ENCODE peak calls at places on chromosomes 11 and 22, in six cellular contexts. Q is stomach, B is adipocyte, A is spleen, R is right atrium auricular region, O is astrocyte. K is an unnamed sample.

GRCh38 chr11:3083321-3083720 is 26.1 kb upstream of the CARS1 start:
- DNase-seq in B (no peak), A (no peak), R (no peak), Q (no peak), O (no peak), K (no peak)

GRCh38 chr11:64755681-64756361 is 4.0 kb downstream of the PYGM start:
- DNase-seq in R (no peak), B (no peak), A (peak; percentile 71), O (no peak), Q (no peak), K (peak; percentile 51)

GRCh38 chr11:93498099-93499040 is 44.8 kb downstream of the SMCO4 start:
- DNase-seq in A (no peak), O (peak; percentile 81), Q (no peak), B (no peak), R (no peak), K (no peak)

GRCh38 chr11:83613767-83614121 is 327.6 kb upstream of the CCDC90B start:
- DNase-seq in O (no peak), Q (no peak), A (no peak), R (no peak), B (no peak), K (no peak)

GRCh38 chr11:66288138-66288865 is 641 bp downstream of the YIF1A start:
- DNase-seq in B (peak; percentile 53), O (no peak), Q (no peak), R (no peak), A (no peak), K (peak; percentile 80)

GRCh38 chr22:39545310-39546063 is 12.9 kb upstream of the RPS19BP1 start:
- DNase-seq in A (no peak), B (peak; percentile 49), O (peak; percentile 26), Q (no peak), R (no peak), K (peak; percentile 90)

GRCh38 chr11:16412525-16413194 is 56.3 kb upstream of the SOX6 start:
- DNase-seq in B (no peak), O (no peak), Q (no peak), R (no peak), A (no peak), K (no peak)

GRCh38 chr22:17963015-17963414 is 61.3 kb downstream of the MICAL3 start:
- DNase-seq in B (no peak), R (no peak), A (peak; percentile 22), Q (no peak), O (no peak), K (no peak)

GRCh38 chr11:10454506-10454901 is 560 bp upstream of the AMPD3 start:
- DNase-seq in R (no peak), O (no peak), B (no peak), Q (no peak), A (no peak), K (peak; percentile 10)

GRCh38 chr11:44943118-44943517 is 7.6 kb downstream of the TP53I11 start:
- DNase-seq in R (no peak), Q (peak; percentile 44), O (no peak), A (peak; percentile 90), B (no peak), K (no peak)

GRCh38 chr11:117657801-117658200 is 139.2 kb downstream of the DSCAML1 start:
- DNase-seq in O (no peak), A (no peak), Q (no peak), R (no peak), B (no peak), K (no peak)

GRCh38 chr11:127493330-127493729 is 492.8 kb upstream of the KIRREL3 start:
- DNase-seq in R (no peak), B (peak; percentile 29), O (peak; percentile 5), A (no peak), Q (no peak), K (peak; percentile 13)

GRCh38 chr11:87281496-87281895 is 243.8 kb downstream of the TMEM135 start:
- DNase-seq in B (peak; percentile 93), O (no peak), R (no peak), A (no peak), Q (no peak), K (no peak)

GRCh38 chr11:225734-226453 is 10.2 kb downstream of the SIRT3 start:
- DNase-seq in B (no peak), A (no peak), Q (no peak), R (no peak), O (peak; percentile 31), K (no peak)

GRCh38 chr11:130452941-130453340 is 4.5 kb downstream of the ADAMTS15 start:
- DNase-seq in B (no peak), O (no peak), Q (no peak), A (no peak), R (no peak), K (peak; percentile 56)

GRCh38 chr11:130454495-130455262 is 6.2 kb downstream of the ADAMTS15 start:
- DNase-seq in A (no peak), R (no peak), Q (no peak), O (peak; percentile 47), B (no peak), K (no peak)

GRCh38 chr11:130451261-130452019 is 3.0 kb downstream of the ADAMTS15 start:
- DNase-seq in B (peak; percentile 51), A (no peak), O (peak; percentile 61), R (peak; percentile 79), Q (peak; percentile 63), K (no peak)

GRCh38 chr11:130449996-130450419 is 1.6 kb downstream of the ADAMTS15 start:
- DNase-seq in A (no peak), R (peak; percentile 95), B (peak; percentile 74), O (peak; percentile 77), Q (peak; percentile 79), K (peak; percentile 93)

DNA sequence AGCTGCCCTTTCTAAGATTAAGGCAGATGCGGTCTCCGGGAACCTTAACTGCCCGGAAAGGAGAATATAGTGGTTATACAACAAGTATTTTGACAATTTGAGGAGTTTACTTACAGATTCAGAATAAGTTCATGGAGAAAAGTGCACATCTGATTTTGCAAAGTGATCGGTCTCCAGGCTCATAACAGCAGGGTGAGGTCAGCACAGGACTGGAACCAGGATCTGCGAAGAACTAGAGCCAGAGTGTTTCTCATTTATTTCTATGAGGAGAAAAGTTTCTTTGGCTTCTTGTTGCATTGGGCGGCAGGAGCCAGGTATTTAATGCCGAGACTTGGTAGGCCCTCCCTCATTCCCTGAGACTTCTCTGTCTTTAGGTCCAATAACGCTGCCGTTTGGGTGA is 3.7 kb downstream of the ADAMTS15 start:
- DNase-seq in A (no peak), B (peak; percentile 34), Q (no peak), O (no peak), R (no peak), K (no peak)
- H3K4me3 ChIP-seq in A (no peak overlapping the region), B (peak overlapping the region; percentile 87), Q (peak overlapping the region; percentile 56), O (no peak overlapping the region), R (peak overlapping the region; percentile 9), K (no peak overlapping the region)

DNA sequence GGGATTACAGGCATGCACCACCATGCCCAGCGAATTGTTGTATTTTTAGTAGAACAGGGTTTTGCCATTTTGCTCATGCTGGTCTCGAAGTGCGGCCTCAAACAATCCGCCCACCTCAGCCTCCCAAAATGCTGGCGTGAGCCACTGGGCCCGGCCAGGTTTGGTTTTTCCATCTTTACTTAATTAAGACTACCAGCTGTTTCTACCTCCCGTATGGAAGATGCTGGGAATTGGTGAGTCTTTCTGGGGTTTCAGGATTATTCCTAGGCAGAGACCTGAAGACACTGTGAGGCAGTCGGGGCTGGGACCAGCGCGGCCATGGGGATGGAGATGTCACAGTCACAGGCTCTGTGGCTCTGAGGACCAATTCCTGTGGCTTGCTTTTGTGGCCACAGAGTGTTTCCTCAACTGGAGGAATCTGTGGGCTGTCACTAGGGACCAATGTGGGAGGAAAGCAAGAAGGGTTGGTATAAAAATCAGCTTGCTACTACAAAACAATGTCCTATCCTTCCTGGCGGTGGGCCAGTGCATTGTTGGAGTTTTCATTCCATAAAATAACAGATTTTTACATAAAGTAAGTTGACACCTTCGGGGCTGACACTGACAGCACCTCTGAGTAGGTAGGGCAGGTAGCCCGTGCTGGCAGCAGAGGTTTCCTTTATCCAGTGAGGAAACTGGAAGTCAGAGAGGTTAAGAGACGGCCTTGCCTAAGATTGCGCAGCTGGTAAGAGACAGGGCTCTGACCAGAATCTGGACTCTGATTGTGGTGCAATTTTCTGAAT is 8.4 kb upstream of the FTH1 start:
- DNase-seq in R (no peak), A (peak; percentile 43), Q (no peak), O (no peak), B (no peak), K (no peak)
- H3K27me3 ChIP-seq in R (no peaks in the 10 kb centered on the region), A (no peaks in the 10 kb centered on the region), Q (no peaks in the 10 kb centered on the region), O (no peaks in the 10 kb centered on the region), B (no peaks in the 10 kb centered on the region), K (no peaks in the 10 kb centered on the region)

GRCh38 chr11:14460147-14460546 is 39.5 kb downstream of the COPB1 start:
- DNase-seq in B (no peak), R (no peak), O (no peak), Q (no peak), A (no peak), K (no peak)
- H3K4me3 ChIP-seq in B (no peak overlapping the region), R (no peak overlapping the region), O (no peak overlapping the region), Q (no peak overlapping the region), A (no peak overlapping the region), K (no peak overlapping the region)

DNA sequence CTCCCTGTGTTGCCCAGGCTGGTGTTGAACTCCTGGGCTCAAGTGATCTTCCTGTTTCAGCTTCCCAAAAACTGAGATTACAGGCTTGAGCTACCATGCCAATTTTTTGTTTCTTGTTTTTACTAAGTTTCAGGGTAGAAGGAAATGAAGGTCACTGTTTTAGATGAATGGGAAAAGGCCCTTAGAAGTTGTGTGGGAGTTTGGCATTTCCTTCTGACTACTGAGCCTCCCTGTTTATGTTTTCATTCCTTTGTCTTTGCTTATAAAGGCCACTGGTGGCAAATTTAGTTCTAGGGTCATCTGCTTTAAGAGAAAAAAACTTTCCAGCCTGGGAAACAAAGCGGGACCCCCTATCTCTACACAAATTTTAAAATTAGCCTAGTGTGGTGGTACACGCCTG is 22.1 kb downstream of the SRPRA start:
- DNase-seq in B (peak; percentile 40), O (peak; percentile 29), R (no peak), Q (no peak), A (no peak), K (no peak)
- H3K27me3 ChIP-seq in B (no peaks in the 10 kb centered on the region), O (no peaks in the 10 kb centered on the region), R (no peaks in the 10 kb centered on the region), Q (no peaks in the 10 kb centered on the region), A (no peaks in the 10 kb centered on the region), K (no peaks in the 10 kb centered on the region)

GRCh38 chr11:14577290-14577689 is 57.1 kb upstream of the PSMA1 start:
- DNase-seq in R (no peak), Q (no peak), O (no peak), A (no peak), B (no peak), K (no peak)

GRCh38 chr11:14583252-14584105 is 60.1 kb upstream of the PDE3B start:
- DNase-seq in A (no peak), R (peak; percentile 68), Q (peak; percentile 47), B (peak; percentile 1), O (no peak), K (no peak)

GRCh38 chr11:14577835-14578529 is 57.8 kb upstream of the PSMA1 start:
- DNase-seq in Q (no peak), O (no peak), A (no peak), R (no peak), B (no peak), K (no peak)

GRCh38 chr11:14582835-14583234 is 60.8 kb upstream of the PDE3B start:
- DNase-seq in A (no peak), B (no peak), O (no peak), R (peak; percentile 62), Q (no peak), K (no peak)

GRCh38 chr11:14578551-14578956 is 58.4 kb upstream of the PSMA1 start:
- DNase-seq in A (no peak), B (peak; percentile 4), Q (peak; percentile 46), R (no peak), O (peak; percentile 13), K (no peak)
- H3K4me3 ChIP-seq in A (no peak overlapping the region), B (no peak overlapping the region), Q (no peak overlapping the region), R (no peak overlapping the region), O (no peak overlapping the region), K (no peak overlapping the region)

K was measured in H7.